ENCODE peak calls at places on chromosomes 13 and 19, in seven cellular contexts. Z is cardiac fibroblast, F is left lung, S is brain microvascular endothelial cell, D is heart left ventricle, J is neuronal stem cell, L is astrocyte. V is an unnamed sample.

GRCh38 chr19:37362733-37363132 is 8.2 kb upstream of the ZNF527 start:
- DNase-seq in S (no peak), J (no peak), Z (peak), L (no peak), F (no peak), D (no peak), V (no peak)

GRCh38 chr13:59442461-59442860 is 721.3 kb downstream of the DIAPH3 start:
- DNase-seq in D (no peak), Z (no peak), F (no peak), J (no peak), L (no peak), S (no peak), V (no peak)

GRCh38 chr13:44664308-44664707 is 88.2 kb upstream of the TSC22D1 start:
- DNase-seq in J (no peak), S (no peak), L (no peak), D (no peak), Z (no peak), F (no peak), V (no peak)

GRCh38 chr19:29983568-29983967 is 41.5 kb downstream of the URI1 start:
- DNase-seq in Z (no peak), F (no peak), L (no peak), D (no peak), S (no peak), J (no peak), V (no peak)

GRCh38 chr13:110576736-110577476 is 15.4 kb upstream of the RAB20 start:
- DNase-seq in F (no peak), D (no peak), L (no peak), Z (no peak), S (no peak), J (no peak), V (no peak)

GRCh38 chr19:39293394-39293793 is 2.8 kb upstream of the IFNL1 start:
- DNase-seq in F (no peak), Z (no peak), S (no peak), L (no peak), D (no peak), J (no peak), V (no peak)

GRCh38 chr19:9811139-9811538 is 7.7 kb downstream of the FBXL12 start:
- DNase-seq in F (no peak), L (no peak), D (no peak), J (no peak), S (no peak), Z (no peak), V (no peak)

GRCh38 chr13:94233831-94234230 is 245.7 kb downstream of the DCT start:
- DNase-seq in J (no peak), F (no peak), D (no peak), Z (no peak), S (no peak), L (no peak), V (no peak)

GRCh38 chr13:79614519-79614918 is 133.6 kb downstream of the NDFIP2 start:
- DNase-seq in S (no peak), F (no peak), Z (no peak), J (no peak), D (no peak), L (no peak), V (no peak)

GRCh38 chr13:22325761-22326160 is 654.9 kb downstream of the FGF9 start:
- DNase-seq in J (no peak), D (no peak), Z (no peak), S (no peak), L (no peak), F (no peak), V (no peak)

GRCh38 chr13:62085337-62085736 is 669.7 kb upstream of the PCDH20 start:
- DNase-seq in S (no peak), D (no peak), Z (no peak), F (no peak), J (no peak), L (no peak), V (no peak)

GRCh38 chr19:44061038-44061437 is 9.2 kb downstream of the ZNF223 start:
- DNase-seq in L (no peak), Z (no peak), D (no peak), F (no peak), S (no peak), J (no peak), V (no peak)

GRCh38 chr19:55179570-55180484 is at the start of gene SYT5:
- DNase-seq in D (no peak), Z (no peak), F (no peak), J (peak), L (no peak), S (no peak), V (no peak)

GRCh38 chr13:102395939-102396338 is 5.9 kb downstream of the FGF14 start:
- DNase-seq in F (no peak), L (no peak), D (no peak), J (no peak), Z (no peak), S (no peak), V (no peak)

GRCh38 chr13:85170372-85170771 is 628.8 kb downstream of the SLITRK6 start:
- DNase-seq in D (no peak), Z (no peak), F (no peak), J (no peak), L (no peak), S (no peak), V (no peak)

GRCh38 chr13:102299366-102299765 is 102.5 kb downstream of the FGF14 start:
- DNase-seq in D (no peak), F (no peak), L (no peak), S (no peak), J (no peak), Z (no peak), V (no peak)

GRCh38 chr13:48156466-48156865 is 61.6 kb upstream of the MED4 start:
- DNase-seq in J (no peak), Z (no peak), F (peak), S (no peak), L (no peak), D (no peak), V (no peak)

GRCh38 chr19:30227661-30228112 is 144.5 kb upstream of the ZNF536 start:
- DNase-seq in D (peak), F (peak), J (peak), Z (peak), S (peak), L (peak), V (peak)

GRCh38 chr19:49085020-49085867 is at the start of gene SNRNP70:
- DNase-seq in Z (peak), L (peak), F (peak), J (peak), S (peak), D (peak), V (peak)

GRCh38 chr13:99133230-99133629 is 67.4 kb upstream of the UBAC2 start:
- DNase-seq in J (no peak), D (no peak), Z (no peak), F (no peak), S (no peak), L (no peak), V (no peak)

GRCh38 chr13:25833761-25834160 is 218.1 kb downstream of the SHISA2 start:
- DNase-seq in S (no peak), J (no peak), L (no peak), F (no peak), Z (no peak), D (no peak), V (no peak)
- H3K4me3 ChIP-seq in S (no peak), J (no peak), L (no peak), F (no peak), Z (no peak), D (no peak), V (no peak)

GRCh38 chr19:53536223-53536543 is 1.8 kb upstream of the ZNF331 start:
- DNase-seq in L (no peak), S (no peak), F (no peak), D (no peak), J (no peak), Z (no peak), V (no peak)
- H3K4me3 ChIP-seq in L (no peak), S (no peak), F (no peak), D (no peak), J (no peak), Z (no peak), V (no peak)

DNA sequence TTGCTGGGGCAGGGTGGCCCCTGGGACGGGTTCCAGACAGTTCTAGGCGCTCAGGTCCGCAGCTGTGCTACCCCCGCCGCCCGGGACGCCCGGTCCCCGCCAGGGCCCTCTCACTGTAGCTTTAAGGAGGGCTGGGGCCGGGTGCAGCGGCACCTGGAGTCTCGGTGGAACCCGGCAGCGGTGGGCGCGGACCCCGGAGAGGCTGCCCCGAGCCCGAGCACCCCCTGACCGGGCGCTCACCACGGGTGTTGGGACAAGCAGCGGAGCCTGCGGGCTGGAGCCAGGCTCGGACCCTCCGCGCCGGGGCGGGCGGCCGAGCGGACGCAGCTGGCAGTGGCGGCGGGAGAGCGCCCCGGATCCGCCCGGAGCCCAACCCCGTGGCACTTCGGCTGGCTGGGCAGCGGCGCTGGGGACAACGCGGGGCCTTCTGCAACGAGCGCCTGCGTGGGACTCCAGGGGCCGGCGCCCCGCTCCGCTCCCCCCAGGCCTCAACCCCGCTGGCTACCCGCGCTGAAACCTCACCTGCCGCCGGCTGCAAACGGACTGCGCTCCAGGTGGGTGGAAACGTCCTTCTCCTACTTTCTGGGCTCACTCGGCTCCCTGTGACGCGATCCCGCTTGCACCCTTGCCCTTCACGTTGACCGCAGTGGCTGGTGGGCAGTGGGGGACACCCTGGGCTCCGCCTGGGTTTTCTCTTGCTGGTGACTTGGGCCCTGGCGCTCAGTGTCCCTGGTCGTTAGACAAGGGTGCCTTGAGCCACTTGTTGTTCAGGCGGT is 81.1 kb downstream of the ZNF429 start:
- DNase-seq in J (no peak), Z (no peak), F (no peak), L (no peak), D (peak), S (no peak), V (no peak)
- H3K4me3 ChIP-seq in J (peak), Z (peak), F (peak), L (peak), D (peak), S (no peak), V (no peak)

DNA sequence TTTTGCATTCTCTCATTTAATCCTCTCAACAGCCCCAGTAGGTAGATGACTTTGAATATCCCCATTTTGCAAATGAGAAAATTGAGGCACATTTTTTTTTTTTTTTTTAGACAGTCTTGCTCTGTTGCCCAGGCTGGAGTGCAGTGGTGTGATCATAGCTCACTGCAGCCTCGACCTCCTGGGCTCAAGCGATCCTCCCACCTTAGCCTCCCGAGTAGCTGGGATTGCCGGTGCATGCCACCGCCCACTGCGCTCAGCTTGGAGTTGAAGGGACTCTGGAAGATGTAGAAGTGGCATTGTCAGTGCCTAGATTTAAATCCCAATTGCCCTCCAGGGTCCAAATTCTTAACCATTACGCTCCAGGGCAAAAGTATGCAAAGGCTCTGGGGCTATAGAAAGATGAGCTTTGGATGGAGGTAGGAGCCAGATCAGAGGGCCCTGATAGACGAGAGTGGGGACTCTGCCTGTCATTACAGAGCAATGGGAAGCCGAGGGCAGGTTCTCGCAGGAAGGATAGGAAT is 813 bp upstream of the MCOLN1 start:
- DNase-seq in L (no peak), Z (no peak), J (no peak), F (no peak), D (no peak), S (no peak), V (no peak)
- H3K4me3 ChIP-seq in L (peak), Z (peak), J (no peak), F (peak), D (peak), S (peak), V (peak)

DNA sequence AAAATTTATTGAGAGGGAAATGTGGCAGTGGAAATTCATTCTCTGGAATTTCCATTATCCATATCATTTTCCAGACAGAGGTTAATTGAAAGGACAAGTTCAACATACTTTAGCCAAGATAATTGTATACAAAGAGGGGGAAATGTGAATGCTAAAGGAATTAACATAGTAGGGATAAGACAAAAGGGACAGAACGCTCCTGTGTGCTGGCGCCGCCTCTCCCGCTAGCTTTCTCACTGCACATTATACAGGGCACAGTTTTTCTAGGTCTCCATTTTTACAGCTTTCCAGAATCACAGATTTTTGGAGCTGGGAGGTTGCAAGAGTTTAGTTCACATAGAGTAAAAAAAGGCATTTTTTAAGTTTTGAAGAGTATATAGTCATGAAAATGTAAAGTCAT is 48.8 kb downstream of the FAM124A start:
- DNase-seq in L (no peak), F (no peak), D (no peak), S (no peak), Z (no peak), J (no peak), V (no peak)
- H3K4me3 ChIP-seq in L (no peak), F (no peak), D (no peak), S (no peak), Z (no peak), J (no peak), V (no peak)

DNA sequence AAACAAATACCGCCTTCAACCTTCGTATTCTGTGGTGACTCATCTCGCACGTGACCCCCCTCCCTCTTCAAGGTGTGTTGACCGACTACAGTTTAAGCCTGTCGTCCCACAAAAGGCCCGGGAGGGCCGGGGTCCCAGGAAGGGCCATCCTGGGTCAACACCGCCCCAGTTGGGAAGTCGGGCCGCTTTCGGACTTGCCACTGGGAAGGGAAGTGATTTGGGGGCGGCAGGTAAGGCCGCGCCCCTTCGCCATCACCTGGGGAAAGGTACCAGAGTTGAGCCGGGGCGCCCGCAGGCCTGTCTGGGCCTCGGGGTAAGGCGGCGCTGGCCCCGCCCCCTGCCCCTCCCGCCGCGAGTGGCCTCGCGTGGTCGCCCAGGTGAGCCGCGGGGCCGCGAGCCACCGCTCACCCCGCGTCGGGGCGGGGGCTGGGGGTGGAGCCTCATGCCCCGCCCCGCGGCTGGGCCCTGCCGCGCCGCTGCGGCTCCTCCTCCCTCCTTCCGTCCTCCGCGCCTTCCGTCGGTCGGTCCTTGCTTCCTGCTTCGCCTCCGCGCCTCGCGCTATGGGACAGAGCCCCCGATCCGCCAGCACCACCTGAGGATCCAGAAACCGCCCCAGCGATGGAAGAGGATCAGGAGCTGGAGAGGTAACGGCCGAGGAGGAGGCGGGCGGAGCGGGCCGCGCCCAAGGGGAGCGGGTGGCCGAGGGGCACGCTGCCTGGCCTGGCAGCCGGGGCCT is at the start of gene POLR1D:
- DNase-seq in D (peak), J (peak), S (peak), Z (peak), F (peak), L (peak), V (peak)
- H3K4me3 ChIP-seq in D (peak), J (peak), S (peak), Z (peak), F (peak), L (peak), V (peak)

GRCh38 chr19:1362385-1363257 is 21.1 kb upstream of the NDUFS7 start:
- DNase-seq in L (no peak), J (no peak), F (no peak), D (no peak), S (no peak), Z (no peak), V (no peak)

GRCh38 chr19:1361601-1362384 is 21.9 kb upstream of the NDUFS7 start:
- DNase-seq in S (peak), D (no peak), Z (peak), L (peak), F (no peak), J (no peak), V (peak)

GRCh38 chr19:1363599-1363998 is 20.1 kb upstream of the NDUFS7 start:
- DNase-seq in Z (no peak), J (no peak), L (no peak), D (no peak), F (no peak), S (no peak), V (no peak)

GRCh38 chr19:1360126-1360817 is 23.4 kb upstream of the NDUFS7 start:
- DNase-seq in L (no peak), D (no peak), S (no peak), Z (no peak), J (no peak), F (no peak), V (no peak)

DNA sequence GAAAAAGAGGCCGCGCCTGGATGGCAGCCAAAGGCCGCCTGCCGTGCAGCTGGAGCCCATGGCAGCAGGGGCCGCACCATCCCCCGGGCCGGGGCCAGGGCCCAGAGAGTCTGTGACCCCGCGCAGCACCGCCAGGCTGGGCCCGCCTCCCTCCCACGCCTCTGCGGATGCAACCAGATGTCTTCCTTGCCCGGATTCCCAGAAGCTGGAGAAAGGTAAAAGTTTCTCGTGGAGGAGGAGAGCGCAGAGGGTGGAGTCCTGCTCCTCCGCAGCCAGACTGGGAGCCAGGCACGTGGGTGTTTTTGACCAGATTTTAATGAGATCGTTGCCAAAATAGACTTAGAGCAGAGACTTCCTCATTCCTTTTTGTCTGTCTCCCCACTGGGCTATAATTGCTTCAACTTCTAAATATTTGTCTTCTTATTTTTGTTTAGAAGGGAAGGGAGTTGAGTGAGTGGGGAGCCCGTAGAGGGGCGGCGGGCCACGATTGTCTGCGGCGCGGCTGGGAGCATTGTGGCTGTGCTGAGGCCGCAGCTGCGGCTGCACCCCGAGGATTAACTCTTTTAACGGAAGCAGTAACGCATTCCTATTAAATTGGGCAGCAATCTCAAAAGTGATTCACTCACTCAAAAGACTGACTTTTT is 22.8 kb upstream of the NDUFS7 start:
- DNase-seq in J (no peak), F (peak), L (peak), D (peak), Z (peak), S (peak), V (peak)
- H3K4me3 ChIP-seq in J (no peak), F (peak), L (peak), D (peak), Z (peak), S (peak), V (peak)

V was measured in foreskin fibroblast.